ENCODE peak calls at places on chromosomes 6 and 20, in seven cellular contexts. H is nephron progenitor cell, B is T-helper 9 cell, O is RPMI7951, J is iPS-NIHi11, T is fibroblast of lung, A is NCI-H2081. R is an unnamed sample.

GRCh38 chr20:36591854-36592641 is 13.5 kb upstream of the RAB5IF start:
- DNase-seq in H (no peak), B (peak), O (peak), J (peak), T (peak), A (no peak), R (peak)

GRCh38 chr20:63021356-63022321 is 14.9 kb upstream of the BHLHE23 start:
- DNase-seq in H (no peak), B (no peak), O (no peak), J (no peak), T (no peak), A (no peak), R (no peak)

GRCh38 chr20:45080867-45081616 is 19.9 kb downstream of the KCNS1 start:
- DNase-seq in H (no peak), B (no peak), O (peak), J (no peak), T (peak), A (no peak), R (peak)

GRCh38 chr20:18852318-18852717 is 38.7 kb downstream of the SCP2D1 start:
- DNase-seq in H (no peak), B (no peak), O (no peak), J (no peak), T (no peak), A (no peak), R (no peak)

GRCh38 chr20:3767434-3768341 is at the start of gene ADISSP:
- DNase-seq in H (peak), B (peak), O (peak), J (peak), T (peak), A (peak), R (peak)

GRCh38 chr6:118650500-118651281 is 700 bp downstream of the CEP85L start:
- DNase-seq in H (peak), B (peak), O (peak), J (peak), T (peak), A (peak), R (peak)

GRCh38 chr20:57317789-57318371 is 11.7 kb upstream of the SPO11 start:
- DNase-seq in H (no peak), B (no peak), O (no peak), J (no peak), T (no peak), A (no peak), R (no peak)

GRCh38 chr6:49543087-49543858 is 7.2 kb upstream of the C6orf141 start:
- DNase-seq in H (no peak), B (no peak), O (peak), J (no peak), T (no peak), A (no peak), R (no peak)

GRCh38 chr6:35058827-35059522 is 82.2 kb downstream of the TCP11 start:
- DNase-seq in H (no peak), B (no peak), O (no peak), J (no peak), T (no peak), A (no peak), R (no peak)

GRCh38 chr20:31560094-31560899 is 44.8 kb upstream of the ID1 start:
- DNase-seq in H (peak), B (peak), O (peak), J (peak), T (peak), A (peak), R (peak)

GRCh38 chr20:39880890-39881289 is 808.1 kb downstream of the MAFB start:
- DNase-seq in H (no peak), B (no peak), O (peak), J (peak), T (no peak), A (no peak), R (peak)

GRCh38 chr6:135251964-135252429 is 70.9 kb downstream of the MYB start:
- DNase-seq in H (no peak), B (no peak), O (no peak), J (no peak), T (no peak), A (no peak), R (no peak)

GRCh38 chr6:2770171-2770570 is 5.0 kb downstream of the WRNIP1 start:
- DNase-seq in H (no peak), B (no peak), O (no peak), J (no peak), T (no peak), A (peak), R (peak)

GRCh38 chr6:157381631-157382621 is 936 bp downstream of the ZDHHC14 start:
- DNase-seq in H (peak), B (peak), O (peak), J (peak), T (peak), A (no peak), R (peak)

GRCh38 chr20:12315652-12316051 is 398.0 kb downstream of the BTBD3 start:
- DNase-seq in H (no peak), B (no peak), O (no peak), J (no peak), T (no peak), A (no peak), R (no peak)